ENCODE peak calls at places on chromosomes 13 and 19, in five cellular contexts. One of them, this sample, is unnamed.
A peak's percentile ranks its signal among the peaks of the same experiment; 100 is the strongest.

GRCh38 chr19:39558623-39559117 is 18.7 kb upstream of the EID2 start:
- DNase-seq in foreskin fibroblast: no peak
- DNase-seq in pancreas: no peak
- DNase-seq in tibial artery: no peak
- DNase-seq in skeletal muscle cell: no peak
- DNase-seq in this sample: no peak

GRCh38 chr13:77510156-77510555 is 25.4 kb upstream of the SCEL start:
- DNase-seq in tibial artery: no peak
- DNase-seq in pancreas: no peak
- DNase-seq in foreskin fibroblast: peak; percentile 17
- DNase-seq in skeletal muscle cell: no peak
- DNase-seq in this sample: no peak

GRCh38 chr13:33259296-33259695 is 26.3 kb downstream of the STARD13 start:
- DNase-seq in foreskin fibroblast: peak; percentile 63
- DNase-seq in pancreas: no peak
- DNase-seq in tibial artery: no peak
- DNase-seq in skeletal muscle cell: no peak
- DNase-seq in this sample: no peak

GRCh38 chr19:38142176-38143035 is 81.6 kb downstream of the DPF1 start:
- DNase-seq in foreskin fibroblast: peak; percentile 67
- DNase-seq in tibial artery: no peak
- DNase-seq in skeletal muscle cell: no peak
- DNase-seq in pancreas: no peak
- DNase-seq in this sample: no peak

GRCh38 chr13:110916671-110917142 is 1.8 kb upstream of the ANKRD10 start:
- DNase-seq in tibial artery: no peak
- DNase-seq in foreskin fibroblast: peak; percentile 59
- DNase-seq in skeletal muscle cell: peak; percentile 19
- DNase-seq in pancreas: no peak
- DNase-seq in this sample: no peak

GRCh38 chr13:79988573-79988972 is 352.4 kb downstream of the SPRY2 start:
- DNase-seq in skeletal muscle cell: peak; percentile 65
- DNase-seq in foreskin fibroblast: peak; percentile 89
- DNase-seq in pancreas: no peak
- DNase-seq in tibial artery: no peak
- DNase-seq in this sample: no peak

GRCh38 chr13:79451500-79451962 is 29.4 kb upstream of the NDFIP2 start:
- DNase-seq in pancreas: no peak
- DNase-seq in tibial artery: no peak
- DNase-seq in foreskin fibroblast: peak; percentile 97
- DNase-seq in skeletal muscle cell: peak; percentile 93
- DNase-seq in this sample: no peak

GRCh38 chr13:44879452-44880058 is 109.7 kb downstream of the NUFIP1 start:
- DNase-seq in skeletal muscle cell: no peak
- DNase-seq in pancreas: no peak
- DNase-seq in tibial artery: no peak
- DNase-seq in foreskin fibroblast: peak; percentile 76
- DNase-seq in this sample: no peak

GRCh38 chr13:109835321-109835720 is 48.9 kb upstream of the IRS2 start:
- DNase-seq in skeletal muscle cell: no peak
- DNase-seq in foreskin fibroblast: no peak
- DNase-seq in tibial artery: no peak
- DNase-seq in pancreas: no peak
- DNase-seq in this sample: no peak

GRCh38 chr13:97810152-97810551 is 143.3 kb upstream of the IPO5 start:
- DNase-seq in foreskin fibroblast: peak; percentile 50
- DNase-seq in pancreas: no peak
- DNase-seq in tibial artery: no peak
- DNase-seq in skeletal muscle cell: no peak
- DNase-seq in this sample: no peak

GRCh38 chr13:94984974-94985373 is 272.6 kb upstream of the SOX21 start:
- DNase-seq in tibial artery: no peak
- DNase-seq in pancreas: no peak
- DNase-seq in skeletal muscle cell: no peak
- DNase-seq in foreskin fibroblast: no peak
- DNase-seq in this sample: no peak

GRCh38 chr19:33264881-33265445 is 37.4 kb downstream of the CEBPA start:
- DNase-seq in skeletal muscle cell: no peak
- DNase-seq in foreskin fibroblast: no peak
- DNase-seq in pancreas: no peak
- DNase-seq in tibial artery: no peak
- DNase-seq in this sample: no peak

GRCh38 chr19:15252398-15253018 is 20.3 kb upstream of the EPHX3 start:
- DNase-seq in pancreas: no peak
- DNase-seq in foreskin fibroblast: peak; percentile 67
- DNase-seq in skeletal muscle cell: peak; percentile 18
- DNase-seq in tibial artery: peak; percentile 90
- DNase-seq in this sample: no peak

GRCh38 chr19:40216013-40216776 is 2.0 kb downstream of the TTC9B start:
- DNase-seq in pancreas: no peak
- DNase-seq in tibial artery: no peak
- DNase-seq in skeletal muscle cell: no peak
- DNase-seq in foreskin fibroblast: no peak
- DNase-seq in this sample: no peak

GRCh38 chr19:15248648-15249559 is 16.7 kb upstream of the EPHX3 start:
- DNase-seq in pancreas: no peak
- DNase-seq in skeletal muscle cell: peak; percentile 83
- DNase-seq in foreskin fibroblast: peak; percentile 95
- DNase-seq in tibial artery: peak; percentile 96
- DNase-seq in this sample: peak; percentile 64

GRCh38 chr19:13164370-13165090 is 14.3 kb downstream of the IER2 start:
- DNase-seq in tibial artery: peak; percentile 72
- DNase-seq in pancreas: no peak
- DNase-seq in foreskin fibroblast: peak; percentile 72
- DNase-seq in skeletal muscle cell: no peak
- DNase-seq in this sample: peak; percentile 72

GRCh38 chr19:48964205-48965032 is 690 bp upstream of the FTL start:
- DNase-seq in skeletal muscle cell: no peak
- DNase-seq in foreskin fibroblast: peak; percentile 74
- DNase-seq in pancreas: no peak
- DNase-seq in tibial artery: peak; percentile 75
- DNase-seq in this sample: no peak

GRCh38 chr13:50644081-50644871 is 199.2 kb downstream of the DLEU7 start:
- DNase-seq in foreskin fibroblast: no peak
- DNase-seq in tibial artery: no peak
- DNase-seq in skeletal muscle cell: no peak
- DNase-seq in pancreas: no peak
- DNase-seq in this sample: no peak

GRCh38 chr19:31698352-31698751 is 349.1 kb upstream of the TSHZ3 start:
- DNase-seq in foreskin fibroblast: no peak
- DNase-seq in skeletal muscle cell: no peak
- DNase-seq in tibial artery: no peak
- DNase-seq in pancreas: no peak
- DNase-seq in this sample: no peak

GRCh38 chr19:54473983-54474382 is 887 bp upstream of the CDC42EP5 start:
- DNase-seq in tibial artery: peak; percentile 38
- DNase-seq in pancreas: no peak
- DNase-seq in foreskin fibroblast: no peak
- DNase-seq in skeletal muscle cell: no peak
- DNase-seq in this sample: no peak

GRCh38 chr13:51564671-51565070 is 19.6 kb upstream of the WDFY2 start:
- DNase-seq in pancreas: no peak
- DNase-seq in skeletal muscle cell: no peak
- DNase-seq in foreskin fibroblast: no peak
- DNase-seq in tibial artery: no peak
- DNase-seq in this sample: no peak

GRCh38 chr13:38637576-38637975 is 49.3 kb upstream of the FREM2 start:
- DNase-seq in tibial artery: no peak
- DNase-seq in foreskin fibroblast: no peak
- DNase-seq in skeletal muscle cell: no peak
- DNase-seq in pancreas: no peak
- DNase-seq in this sample: no peak

GRCh38 chr13:71590654-71591148 is 276.3 kb downstream of the DACH1 start:
- DNase-seq in tibial artery: no peak
- DNase-seq in skeletal muscle cell: no peak
- DNase-seq in pancreas: no peak
- DNase-seq in foreskin fibroblast: no peak
- DNase-seq in this sample: no peak

GRCh38 chr13:102769679-102770078 is 3.9 kb downstream of the TEX30 start:
- DNase-seq in pancreas: no peak
- DNase-seq in skeletal muscle cell: no peak
- DNase-seq in foreskin fibroblast: peak; percentile 22
- DNase-seq in tibial artery: no peak
- DNase-seq in this sample: no peak

GRCh38 chr13:95714142-95714832 is 37.3 kb downstream of the DNAJC3 start:
- DNase-seq in tibial artery: no peak
- DNase-seq in pancreas: no peak
- DNase-seq in skeletal muscle cell: peak; percentile 53
- DNase-seq in foreskin fibroblast: peak; percentile 84
- DNase-seq in this sample: no peak

GRCh38 chr13:71865858-71866172 is 1.2 kb downstream of the DACH1 start:
- DNase-seq in foreskin fibroblast: peak; percentile 18
- DNase-seq in pancreas: no peak
- DNase-seq in skeletal muscle cell: no peak
- DNase-seq in tibial artery: no peak
- DNase-seq in this sample: no peak

GRCh38 chr13:23020246-23020843 is 160.4 kb upstream of the SGCG start:
- DNase-seq in foreskin fibroblast: peak; percentile 68
- DNase-seq in tibial artery: no peak
- DNase-seq in skeletal muscle cell: peak; percentile 9
- DNase-seq in pancreas: no peak
- DNase-seq in this sample: no peak

DNA sequence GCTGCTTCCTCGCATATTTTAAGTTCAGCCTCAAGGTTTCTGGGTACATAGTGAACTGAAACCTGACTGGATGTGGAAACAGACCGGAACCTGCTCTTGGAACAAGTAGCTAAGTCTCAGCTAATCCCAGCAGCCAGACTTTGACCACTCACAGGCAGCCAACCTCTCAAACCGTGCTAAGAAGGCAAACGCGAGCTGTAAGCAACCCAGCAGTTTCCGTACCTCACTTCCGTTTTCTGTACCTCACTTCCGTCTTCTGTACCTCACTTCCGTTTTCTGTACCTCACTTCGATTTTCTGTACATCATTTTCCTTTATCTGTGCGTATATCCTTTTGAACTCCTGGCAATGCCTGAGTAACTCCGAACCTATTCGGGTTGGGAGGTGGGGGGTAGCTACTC is 96.8 kb downstream of the SUCLA2 start:
- DNase-seq in skeletal muscle cell: no peak
- DNase-seq in foreskin fibroblast: no peak
- DNase-seq in tibial artery: no peak
- DNase-seq in pancreas: no peak
- DNase-seq in this sample: no peak
- H3K4me3 ChIP-seq in skeletal muscle cell: no peak overlapping the region
- H3K4me3 ChIP-seq in foreskin fibroblast: no peak overlapping the region
- H3K4me3 ChIP-seq in tibial artery: peak overlapping the region; percentile 20
- H3K4me3 ChIP-seq in pancreas: no peak overlapping the region
- H3K4me3 ChIP-seq in this sample: no peak overlapping the region

GRCh38 chr19:17312481-17313113 is 3.2 kb downstream of the DDA1 start:
- DNase-seq in pancreas: no peak
- DNase-seq in foreskin fibroblast: no peak
- DNase-seq in skeletal muscle cell: no peak
- DNase-seq in tibial artery: no peak
- DNase-seq in this sample: no peak
- H3K4me3 ChIP-seq in pancreas: no peak overlapping the region
- H3K4me3 ChIP-seq in foreskin fibroblast: no peak overlapping the region
- H3K4me3 ChIP-seq in skeletal muscle cell: no peak overlapping the region
- H3K4me3 ChIP-seq in tibial artery: no peak overlapping the region
- H3K4me3 ChIP-seq in this sample: no peak overlapping the region

DNA sequence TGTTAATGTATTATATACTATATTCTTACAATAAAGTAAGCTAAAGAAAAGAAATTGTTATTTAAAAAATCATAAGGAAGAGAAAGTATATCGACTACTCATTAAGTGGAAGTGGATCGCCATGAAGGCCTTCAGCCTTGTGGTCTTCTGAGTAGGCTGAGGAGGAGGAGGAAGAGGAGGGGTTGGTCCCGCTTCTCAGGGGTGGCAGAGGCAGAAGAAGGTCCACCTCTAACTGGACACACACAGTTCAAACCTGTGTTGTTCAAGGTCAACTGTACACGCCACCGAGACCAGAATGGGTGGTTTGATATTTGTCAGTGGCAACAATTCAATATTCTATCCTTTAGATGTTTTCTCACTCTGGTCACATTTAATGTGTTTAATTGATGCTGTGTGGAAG is 67.2 kb downstream of the ALOX5AP start:
- DNase-seq in foreskin fibroblast: no peak
- DNase-seq in pancreas: no peak
- DNase-seq in tibial artery: no peak
- DNase-seq in skeletal muscle cell: no peak
- DNase-seq in this sample: no peak
- H3K4me3 ChIP-seq in foreskin fibroblast: no peak overlapping the region
- H3K4me3 ChIP-seq in pancreas: peak overlapping the region; percentile 40
- H3K4me3 ChIP-seq in tibial artery: no peak overlapping the region
- H3K4me3 ChIP-seq in skeletal muscle cell: no peak overlapping the region
- H3K4me3 ChIP-seq in this sample: no peak overlapping the region

GRCh38 chr19:6590458-6591319 is at the start of gene CD70:
- DNase-seq in tibial artery: no peak
- DNase-seq in pancreas: no peak
- DNase-seq in foreskin fibroblast: no peak
- DNase-seq in skeletal muscle cell: no peak
- DNase-seq in this sample: no peak
- H3K4me3 ChIP-seq in tibial artery: no peak within 1 kb of the TSS
- H3K4me3 ChIP-seq in pancreas: no peak within 1 kb of the TSS
- H3K4me3 ChIP-seq in foreskin fibroblast: no peak within 1 kb of the TSS
- H3K4me3 ChIP-seq in skeletal muscle cell: peak within 1 kb of the TSS; percentile 7
- H3K4me3 ChIP-seq in this sample: no peak within 1 kb of the TSS

DNA sequence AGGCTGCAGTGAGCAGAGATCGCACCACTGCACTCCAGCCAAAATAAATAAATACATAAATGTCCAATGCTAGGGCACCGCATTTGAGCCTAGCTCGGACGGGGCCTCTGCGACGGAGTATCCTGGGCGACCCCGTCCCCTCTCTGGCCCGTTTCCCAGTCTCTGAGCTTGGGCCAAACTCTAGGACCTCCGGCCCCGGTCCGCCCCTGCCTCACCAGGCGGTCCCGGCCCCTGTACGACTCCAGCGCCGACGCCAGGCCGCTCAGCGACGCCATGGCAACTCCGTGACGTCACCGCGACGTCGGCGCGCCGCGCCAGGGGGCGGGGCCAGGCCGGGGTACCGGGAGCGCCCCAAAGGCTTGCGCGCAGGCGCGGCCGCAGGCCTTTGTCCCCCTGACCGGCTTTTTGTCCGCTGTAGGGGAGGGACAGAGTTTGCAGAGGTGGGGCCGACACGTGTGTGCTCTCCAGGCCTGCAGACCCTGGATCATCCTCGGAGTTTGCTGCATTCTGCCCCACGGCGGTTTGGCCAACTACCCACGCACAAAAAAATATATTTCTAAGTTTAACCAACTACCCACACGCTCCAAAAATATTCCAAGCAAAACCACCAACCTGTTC is at the start of gene PEX11G:
- DNase-seq in skeletal muscle cell: peak; percentile 41
- DNase-seq in pancreas: peak; percentile 97
- DNase-seq in tibial artery: peak; percentile 94
- DNase-seq in foreskin fibroblast: peak; percentile 96
- DNase-seq in this sample: peak; percentile 94
- H3K4me3 ChIP-seq in skeletal muscle cell: peak within 1 kb of the TSS; percentile 61
- H3K4me3 ChIP-seq in pancreas: peak within 1 kb of the TSS; percentile 74
- H3K4me3 ChIP-seq in tibial artery: peak within 1 kb of the TSS; percentile 57
- H3K4me3 ChIP-seq in foreskin fibroblast: peak within 1 kb of the TSS; percentile 45
- H3K4me3 ChIP-seq in this sample: peak within 1 kb of the TSS; percentile 78